ENCODE peak calls at places on chromosomes 2 and 18, in four cellular contexts. E is HT-29; N is ureter; L is stimulated activated CD4-positive, alpha-beta T cell treated with anti-CD3 and anti-CD28 coated beads, Interleukin-1b, Interleukin-23, amount 100 ng/mL, for 4 hours. D is an unnamed sample.

GRCh38 chr2:240126731-240127130 is 9.4 kb downstream of the COPS9 start:
- DNase-seq in E (no peak), N (no peak), L (no peak), D (no peak)

GRCh38 chr2:50492452-50492851 is 539.5 kb downstream of the NRXN1 start:
- DNase-seq in E (peak), N (peak), L (peak), D (no peak)

GRCh38 chr2:111227716-111228141 is 107.0 kb downstream of the BCL2L11 start:
- DNase-seq in E (no peak), N (no peak), L (no peak), D (no peak)

GRCh38 chr2:66189598-66189997 is 245.3 kb upstream of the MEIS1 start:
- DNase-seq in E (no peak), N (no peak), L (no peak), D (no peak)

GRCh38 chr2:6780765-6781274 is 84.9 kb downstream of the CMPK2 start:
- DNase-seq in E (no peak), N (no peak), L (no peak), D (no peak)

GRCh38 chr18:12308386-12309100 is 502 bp downstream of the TUBB6 start:
- DNase-seq in E (peak), N (peak), L (no peak), D (no peak)

GRCh38 chr2:190972846-190973245 is 41.1 kb downstream of the STAT1 start:
- DNase-seq in E (no peak), N (no peak), L (no peak), D (no peak)

GRCh38 chr2:150066490-150066889 is 421.0 kb downstream of the RND3 start:
- DNase-seq in E (no peak), N (no peak), L (no peak), D (no peak)

GRCh38 chr2:183455056-183455455 is 330.8 kb downstream of the NUP35 start:
- DNase-seq in E (no peak), N (no peak), L (no peak), D (no peak)